ENCODE peak calls at places on chromosomes 12 and 14, in eight cellular contexts. N, H, L, D, Q, Y, I and T are unnamed samples.

GRCh38 chr14:101843665-101844064 is 82.2 kb downstream of the PPP2R5C start:
- DNase-seq in D (no peak), H (no peak), Q (peak; percentile 55), L (no peak), Y (no peak), N (no peak), I (peak; percentile 44), T (no peak)

GRCh38 chr14:60935283-60935682 is 45.6 kb downstream of the TRMT5 start:
- DNase-seq in Q (no peak), L (no peak), Y (no peak), I (no peak), N (no peak), D (no peak), H (no peak), T (no peak)

GRCh38 chr14:49106721-49107689 is 479.2 kb downstream of the RPS29 start:
- DNase-seq in Y (no peak), H (no peak), D (no peak), L (no peak), N (no peak), Q (no peak), I (no peak), T (no peak)

GRCh38 chr14:68503186-68503825 is 289.6 kb downstream of the ZFP36L1 start:
- DNase-seq in Y (no peak), D (no peak), H (no peak), L (no peak), I (no peak), N (no peak), Q (no peak), T (no peak)

GRCh38 chr14:95545769-95546168 is 10.9 kb downstream of the GLRX5 start:
- DNase-seq in Y (no peak), L (peak; percentile 81), I (no peak), H (no peak), N (no peak), Q (no peak), D (peak; percentile 82), T (peak; percentile 81)

GRCh38 chr12:65948320-65949008 is 124.2 kb downstream of the HMGA2 start:
- DNase-seq in Y (peak; percentile 90), H (peak; percentile 64), L (peak; percentile 94), I (peak; percentile 26), D (peak; percentile 100), Q (no peak), N (peak; percentile 67), T (no peak)

GRCh38 chr14:23284654-23285529 is 1.0 kb downstream of the HOMEZ start:
- DNase-seq in D (no peak), L (peak; percentile 57), Y (no peak), N (no peak), Q (no peak), H (no peak), I (no peak), T (no peak)

GRCh38 chr12:38904932-38905479 is 385 bp downstream of the CPNE8 start:
- DNase-seq in Q (peak; percentile 86), I (peak; percentile 88), D (peak; percentile 64), N (peak; percentile 85), L (peak; percentile 90), H (peak; percentile 75), Y (peak; percentile 93), T (peak; percentile 83)

GRCh38 chr12:23770202-23770938 is 179.1 kb downstream of the SOX5 start:
- DNase-seq in Q (no peak), D (no peak), L (no peak), H (no peak), I (no peak), Y (no peak), N (no peak), T (no peak)

GRCh38 chr12:123263196-123263817 is 8.3 kb downstream of the CDK2AP1 start:
- DNase-seq in H (peak; percentile 32), D (no peak), Q (no peak), N (no peak), Y (no peak), L (no peak), I (no peak), T (no peak)

GRCh38 chr12:107635139-107635538 is 50.5 kb upstream of the PWP1 start:
- DNase-seq in D (peak; percentile 38), I (no peak), H (no peak), Q (peak; percentile 89), Y (no peak), L (no peak), N (no peak), T (no peak)

GRCh38 chr12:132582058-132582420 is 28.3 kb downstream of the LRCOL1 start:
- DNase-seq in Y (no peak), H (no peak), L (no peak), D (no peak), N (peak; percentile 59), I (no peak), Q (peak; percentile 72), T (no peak)

GRCh38 chr12:88445715-88446393 is 134.4 kb downstream of the KITLG start:
- DNase-seq in L (no peak), N (no peak), H (no peak), Q (no peak), Y (no peak), I (no peak), D (no peak), T (no peak)

DNA sequence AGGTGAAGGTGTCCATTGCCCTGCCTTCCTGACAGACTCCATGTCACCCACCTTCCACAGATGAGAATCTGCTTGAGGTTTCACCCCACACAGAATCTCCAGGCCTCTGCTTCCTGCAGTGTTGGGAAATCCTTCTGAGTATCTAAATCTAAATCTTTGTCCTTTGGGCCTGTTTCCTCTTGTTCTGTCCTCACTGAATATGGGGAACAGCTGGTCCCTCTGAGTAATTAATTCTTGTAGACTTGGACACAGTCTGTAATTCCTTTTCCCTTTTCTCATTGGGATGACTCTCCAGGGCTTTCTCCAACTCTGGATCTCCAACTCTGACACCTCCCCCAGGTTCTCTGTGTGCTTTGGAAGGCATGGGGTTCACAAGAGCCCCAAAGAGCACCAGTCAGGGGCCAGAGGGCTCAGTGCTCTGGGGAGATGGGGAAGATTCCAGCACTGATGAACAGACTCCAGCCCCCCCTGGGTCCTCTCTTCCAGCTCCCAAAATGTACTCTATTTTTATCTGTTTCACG is 2.3 kb upstream of the ACVRL1 start:
- DNase-seq in L (peak; percentile 24), D (no peak), Q (no peak), N (no peak), H (no peak), Y (no peak), I (peak; percentile 9), T (no peak)
- H3K27ac ChIP-seq in L (no peak overlapping the region), D (peak overlapping the region; percentile 99), Q (no peak overlapping the region), N (peak overlapping the region; percentile 95), H (peak overlapping the region; percentile 48), Y (no peak overlapping the region), I (peak overlapping the region; percentile 80), T (no peak overlapping the region)

GRCh38 chr14:50320279-50320678 is 8.2 kb downstream of the DMAC2L start:
- DNase-seq in N (no peak), Q (no peak), H (no peak), L (peak; percentile 83), I (no peak), D (no peak), Y (no peak), T (no peak)
- H3K27ac ChIP-seq in N (no peak overlapping the region), Q (no peak overlapping the region), H (no peak overlapping the region), L (peak overlapping the region; percentile 95), I (peak overlapping the region; percentile 74), D (peak overlapping the region; percentile 8), Y (no peak overlapping the region), T (no peak overlapping the region)

GRCh38 chr14:74615735-74616134 is 3.7 kb upstream of the LTBP2 start:
- DNase-seq in Q (no peak), D (no peak), I (no peak), N (no peak), L (no peak), Y (no peak), H (no peak), T (no peak)

GRCh38 chr14:74616996-74617700 is 5.1 kb upstream of the LTBP2 start:
- DNase-seq in Y (no peak), Q (peak; percentile 30), H (no peak), N (no peak), I (no peak), D (peak; percentile 64), L (no peak), T (no peak)

GRCh38 chr14:74614508-74615495 is 2.8 kb upstream of the LTBP2 start:
- DNase-seq in L (peak; percentile 66), D (no peak), Y (no peak), I (no peak), Q (no peak), H (no peak), N (no peak), T (peak; percentile 94)

GRCh38 chr14:74618078-74618952 is 6.3 kb upstream of the LTBP2 start:
- DNase-seq in L (peak; percentile 72), N (no peak), Q (no peak), I (peak; percentile 46), Y (peak; percentile 62), D (peak; percentile 83), H (no peak), T (peak; percentile 67)

DNA sequence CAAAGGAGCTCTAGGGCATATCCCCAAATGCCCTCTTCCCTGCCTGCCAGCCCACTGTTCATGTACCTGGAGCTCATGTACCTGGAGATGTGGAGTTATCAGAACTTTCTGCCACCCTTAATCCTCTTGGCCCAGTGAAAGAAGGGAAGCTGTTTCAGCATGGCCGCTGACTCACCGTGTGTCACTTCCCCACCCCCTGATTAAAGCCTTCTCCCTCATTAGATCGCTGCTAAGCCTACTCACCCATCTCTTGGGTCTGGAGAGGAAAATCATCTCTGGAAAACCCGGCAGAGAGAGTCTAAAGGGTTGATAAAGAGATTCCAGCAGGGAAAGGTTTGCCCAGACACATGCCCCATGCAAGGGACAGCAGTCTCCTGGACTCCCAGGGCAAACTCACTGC is 4.5 kb upstream of the LTBP2 start:
- DNase-seq in Q (no peak), Y (no peak), D (peak; percentile 91), N (no peak), H (no peak), I (no peak), L (peak; percentile 94), T (peak; percentile 92)
- H3K27ac ChIP-seq in Q (no peak overlapping the region), Y (no peak overlapping the region), D (peak overlapping the region; percentile 98), N (no peak overlapping the region), H (peak overlapping the region; percentile 37), I (no peak overlapping the region), L (peak overlapping the region; percentile 60), T (peak overlapping the region; percentile 84)

GRCh38 chr12:108690191-108690518 is 41.2 kb downstream of the CORO1C start:
- DNase-seq in I (no peak), H (no peak), Y (no peak), N (no peak), D (no peak), L (no peak), Q (no peak), T (no peak)
- H3K27ac ChIP-seq in I (peak overlapping the region; percentile 89), H (peak overlapping the region; percentile 63), Y (peak overlapping the region; percentile 5), N (peak overlapping the region; percentile 90), D (peak overlapping the region; percentile 89), L (peak overlapping the region; percentile 99), Q (peak overlapping the region; percentile 92), T (peak overlapping the region; percentile 84)

GRCh38 chr12:4272976-4273650 is 449 bp upstream of the CCND2 start:
- DNase-seq in L (no peak), N (no peak), H (no peak), Y (peak; percentile 71), I (no peak), Q (peak; percentile 34), D (no peak), T (no peak)
- H3K27ac ChIP-seq in L (no peak overlapping the region), N (peak overlapping the region; percentile 91), H (peak overlapping the region; percentile 59), Y (peak overlapping the region; percentile 6), I (peak overlapping the region; percentile 92), Q (no peak overlapping the region), D (no peak overlapping the region), T (no peak overlapping the region)